ENCODE peak calls at places on chromosomes 16 and 17, in ten cellular contexts. One of them, this sample, is unnamed.

GRCh38 chr17:43651621-43652480 is 9.9 kb downstream of the MEOX1 start:
- DNase-seq in astrocyte of the spinal cord: no peak
- DNase-seq in GM12864: no peak
- DNase-seq in activated CD4-positive, alpha-beta T cell treated with anti-CD3 and anti-CD28 coated beads for 48 hours: no peak
- DNase-seq in AG09319: no peak
- DNase-seq in type B pancreatic cell: no peak
- DNase-seq in Calu3: no peak
- DNase-seq in activated gamma-delta T cell treated with Interleukin-2 at 50 U/mL for 16 hours: no peak
- DNase-seq in G401: no peak
- DNase-seq in stimulated activated naive B cell treated with anti-CD40 and anti-IgM and Interleukin-4, amounts not matched to agents 10 μg/mL and 1 μg/mL and 100 μg/mL, for 72 hours: no peak
- DNase-seq in this sample: no peak

GRCh38 chr16:26709175-26709574 is 357.6 kb upstream of the C16orf82 start:
- DNase-seq in astrocyte of the spinal cord: no peak
- DNase-seq in GM12864: no peak
- DNase-seq in activated CD4-positive, alpha-beta T cell treated with anti-CD3 and anti-CD28 coated beads for 48 hours: no peak
- DNase-seq in AG09319: no peak
- DNase-seq in type B pancreatic cell: no peak
- DNase-seq in Calu3: no peak
- DNase-seq in activated gamma-delta T cell treated with Interleukin-2 at 50 U/mL for 16 hours: no peak
- DNase-seq in G401: no peak
- DNase-seq in stimulated activated naive B cell treated with anti-CD40 and anti-IgM and Interleukin-4, amounts not matched to agents 10 μg/mL and 1 μg/mL and 100 μg/mL, for 72 hours: no peak
- DNase-seq in this sample: no peak

GRCh38 chr17:82751571-82752370 is at the start of gene TBCD:
- DNase-seq in astrocyte of the spinal cord: peak; percentile 90
- DNase-seq in GM12864: peak; percentile 45
- DNase-seq in activated CD4-positive, alpha-beta T cell treated with anti-CD3 and anti-CD28 coated beads for 48 hours: peak; percentile 90
- DNase-seq in AG09319: peak; percentile 68
- DNase-seq in type B pancreatic cell: peak; percentile 94
- DNase-seq in Calu3: peak; percentile 85
- DNase-seq in activated gamma-delta T cell treated with Interleukin-2 at 50 U/mL for 16 hours: peak; percentile 86
- DNase-seq in G401: peak; percentile 88
- DNase-seq in stimulated activated naive B cell treated with anti-CD40 and anti-IgM and Interleukin-4, amounts not matched to agents 10 μg/mL and 1 μg/mL and 100 μg/mL, for 72 hours: peak; percentile 80
- DNase-seq in this sample: peak; percentile 88

GRCh38 chr17:62681061-62681938 is 53.8 kb downstream of the MRC2 start:
- DNase-seq in astrocyte of the spinal cord: no peak
- DNase-seq in GM12864: no peak
- DNase-seq in activated CD4-positive, alpha-beta T cell treated with anti-CD3 and anti-CD28 coated beads for 48 hours: no peak
- DNase-seq in AG09319: no peak
- DNase-seq in type B pancreatic cell: no peak
- DNase-seq in Calu3: no peak
- DNase-seq in activated gamma-delta T cell treated with Interleukin-2 at 50 U/mL for 16 hours: no peak
- DNase-seq in G401: no peak
- DNase-seq in stimulated activated naive B cell treated with anti-CD40 and anti-IgM and Interleukin-4, amounts not matched to agents 10 μg/mL and 1 μg/mL and 100 μg/mL, for 72 hours: no peak
- DNase-seq in this sample: no peak

GRCh38 chr17:40331743-40332641 is 23.0 kb downstream of the RARA start:
- DNase-seq in astrocyte of the spinal cord: peak; percentile 85
- DNase-seq in GM12864: no peak
- DNase-seq in activated CD4-positive, alpha-beta T cell treated with anti-CD3 and anti-CD28 coated beads for 48 hours: no peak
- DNase-seq in AG09319: peak; percentile 52
- DNase-seq in type B pancreatic cell: no peak
- DNase-seq in Calu3: peak; percentile 87
- DNase-seq in activated gamma-delta T cell treated with Interleukin-2 at 50 U/mL for 16 hours: no peak
- DNase-seq in G401: no peak
- DNase-seq in stimulated activated naive B cell treated with anti-CD40 and anti-IgM and Interleukin-4, amounts not matched to agents 10 μg/mL and 1 μg/mL and 100 μg/mL, for 72 hours: no peak
- DNase-seq in this sample: peak; percentile 96

GRCh38 chr16:81814751-81815428 is 35.8 kb downstream of the PLCG2 start:
- DNase-seq in astrocyte of the spinal cord: no peak
- DNase-seq in GM12864: no peak
- DNase-seq in activated CD4-positive, alpha-beta T cell treated with anti-CD3 and anti-CD28 coated beads for 48 hours: no peak
- DNase-seq in AG09319: no peak
- DNase-seq in type B pancreatic cell: no peak
- DNase-seq in Calu3: no peak
- DNase-seq in activated gamma-delta T cell treated with Interleukin-2 at 50 U/mL for 16 hours: no peak
- DNase-seq in G401: no peak
- DNase-seq in stimulated activated naive B cell treated with anti-CD40 and anti-IgM and Interleukin-4, amounts not matched to agents 10 μg/mL and 1 μg/mL and 100 μg/mL, for 72 hours: no peak
- DNase-seq in this sample: no peak

GRCh38 chr17:64348666-64349065 is 42.0 kb downstream of the PECAM1 start:
- DNase-seq in astrocyte of the spinal cord: no peak
- DNase-seq in GM12864: no peak
- DNase-seq in activated CD4-positive, alpha-beta T cell treated with anti-CD3 and anti-CD28 coated beads for 48 hours: no peak
- DNase-seq in AG09319: no peak
- DNase-seq in type B pancreatic cell: no peak
- DNase-seq in Calu3: no peak
- DNase-seq in activated gamma-delta T cell treated with Interleukin-2 at 50 U/mL for 16 hours: no peak
- DNase-seq in G401: no peak
- DNase-seq in stimulated activated naive B cell treated with anti-CD40 and anti-IgM and Interleukin-4, amounts not matched to agents 10 μg/mL and 1 μg/mL and 100 μg/mL, for 72 hours: no peak
- DNase-seq in this sample: no peak

GRCh38 chr16:89013692-89014455 is 36.9 kb upstream of the CBFA2T3 start:
- DNase-seq in astrocyte of the spinal cord: no peak
- DNase-seq in GM12864: no peak
- DNase-seq in activated CD4-positive, alpha-beta T cell treated with anti-CD3 and anti-CD28 coated beads for 48 hours: no peak
- DNase-seq in AG09319: no peak
- DNase-seq in type B pancreatic cell: no peak
- DNase-seq in Calu3: no peak
- DNase-seq in activated gamma-delta T cell treated with Interleukin-2 at 50 U/mL for 16 hours: no peak
- DNase-seq in G401: no peak
- DNase-seq in stimulated activated naive B cell treated with anti-CD40 and anti-IgM and Interleukin-4, amounts not matched to agents 10 μg/mL and 1 μg/mL and 100 μg/mL, for 72 hours: no peak
- DNase-seq in this sample: peak; percentile 62

GRCh38 chr17:40111221-40112128 is 10.3 kb upstream of the MSL1 start:
- DNase-seq in astrocyte of the spinal cord: peak; percentile 91
- DNase-seq in GM12864: peak; percentile 55
- DNase-seq in activated CD4-positive, alpha-beta T cell treated with anti-CD3 and anti-CD28 coated beads for 48 hours: peak; percentile 80
- DNase-seq in AG09319: peak; percentile 69
- DNase-seq in type B pancreatic cell: no peak
- DNase-seq in Calu3: peak; percentile 100
- DNase-seq in activated gamma-delta T cell treated with Interleukin-2 at 50 U/mL for 16 hours: peak; percentile 59
- DNase-seq in G401: peak; percentile 96
- DNase-seq in stimulated activated naive B cell treated with anti-CD40 and anti-IgM and Interleukin-4, amounts not matched to agents 10 μg/mL and 1 μg/mL and 100 μg/mL, for 72 hours: peak; percentile 55
- DNase-seq in this sample: no peak

GRCh38 chr16:57315401-57315800 is 30.9 kb upstream of the PLLP start:
- DNase-seq in astrocyte of the spinal cord: no peak
- DNase-seq in GM12864: no peak
- DNase-seq in activated CD4-positive, alpha-beta T cell treated with anti-CD3 and anti-CD28 coated beads for 48 hours: no peak
- DNase-seq in AG09319: no peak
- DNase-seq in type B pancreatic cell: peak; percentile 18
- DNase-seq in Calu3: no peak
- DNase-seq in activated gamma-delta T cell treated with Interleukin-2 at 50 U/mL for 16 hours: no peak
- DNase-seq in G401: no peak
- DNase-seq in stimulated activated naive B cell treated with anti-CD40 and anti-IgM and Interleukin-4, amounts not matched to agents 10 μg/mL and 1 μg/mL and 100 μg/mL, for 72 hours: no peak
- DNase-seq in this sample: no peak

GRCh38 chr17:31842416-31843381 is 16.3 kb downstream of the COPRS start:
- DNase-seq in astrocyte of the spinal cord: peak; percentile 75
- DNase-seq in GM12864: no peak
- DNase-seq in activated CD4-positive, alpha-beta T cell treated with anti-CD3 and anti-CD28 coated beads for 48 hours: peak; percentile 74
- DNase-seq in AG09319: peak; percentile 54
- DNase-seq in type B pancreatic cell: peak; percentile 81
- DNase-seq in Calu3: peak; percentile 72
- DNase-seq in activated gamma-delta T cell treated with Interleukin-2 at 50 U/mL for 16 hours: peak; percentile 59
- DNase-seq in G401: peak; percentile 91
- DNase-seq in stimulated activated naive B cell treated with anti-CD40 and anti-IgM and Interleukin-4, amounts not matched to agents 10 μg/mL and 1 μg/mL and 100 μg/mL, for 72 hours: peak; percentile 53
- DNase-seq in this sample: peak; percentile 71

GRCh38 chr17:37761065-37761464 is 16.2 kb upstream of the HNF1B start:
- DNase-seq in astrocyte of the spinal cord: no peak
- DNase-seq in GM12864: no peak
- DNase-seq in activated CD4-positive, alpha-beta T cell treated with anti-CD3 and anti-CD28 coated beads for 48 hours: no peak
- DNase-seq in AG09319: no peak
- DNase-seq in type B pancreatic cell: no peak
- DNase-seq in Calu3: no peak
- DNase-seq in activated gamma-delta T cell treated with Interleukin-2 at 50 U/mL for 16 hours: no peak
- DNase-seq in G401: no peak
- DNase-seq in stimulated activated naive B cell treated with anti-CD40 and anti-IgM and Interleukin-4, amounts not matched to agents 10 μg/mL and 1 μg/mL and 100 μg/mL, for 72 hours: peak; percentile 20
- DNase-seq in this sample: no peak

GRCh38 chr16:67028555-67029248 is at the start of gene CBFB:
- DNase-seq in astrocyte of the spinal cord: peak; percentile 91
- DNase-seq in GM12864: peak; percentile 81
- DNase-seq in activated CD4-positive, alpha-beta T cell treated with anti-CD3 and anti-CD28 coated beads for 48 hours: peak; percentile 94
- DNase-seq in AG09319: peak; percentile 85
- DNase-seq in type B pancreatic cell: peak; percentile 93
- DNase-seq in Calu3: peak; percentile 97
- DNase-seq in activated gamma-delta T cell treated with Interleukin-2 at 50 U/mL for 16 hours: peak; percentile 94
- DNase-seq in G401: peak; percentile 84
- DNase-seq in stimulated activated naive B cell treated with anti-CD40 and anti-IgM and Interleukin-4, amounts not matched to agents 10 μg/mL and 1 μg/mL and 100 μg/mL, for 72 hours: peak; percentile 88
- DNase-seq in this sample: peak; percentile 99

GRCh38 chr17:4950075-4950756 is 703 bp upstream of the ENO3 start:
- DNase-seq in astrocyte of the spinal cord: no peak
- DNase-seq in GM12864: no peak
- DNase-seq in activated CD4-positive, alpha-beta T cell treated with anti-CD3 and anti-CD28 coated beads for 48 hours: peak; percentile 60
- DNase-seq in AG09319: no peak
- DNase-seq in type B pancreatic cell: no peak
- DNase-seq in Calu3: peak; percentile 77
- DNase-seq in activated gamma-delta T cell treated with Interleukin-2 at 50 U/mL for 16 hours: no peak
- DNase-seq in G401: peak; percentile 25
- DNase-seq in stimulated activated naive B cell treated with anti-CD40 and anti-IgM and Interleukin-4, amounts not matched to agents 10 μg/mL and 1 μg/mL and 100 μg/mL, for 72 hours: no peak
- DNase-seq in this sample: peak; percentile 93

GRCh38 chr16:82772215-82772614 is 145.4 kb downstream of the CDH13 start:
- DNase-seq in astrocyte of the spinal cord: no peak
- DNase-seq in GM12864: no peak
- DNase-seq in activated CD4-positive, alpha-beta T cell treated with anti-CD3 and anti-CD28 coated beads for 48 hours: no peak
- DNase-seq in AG09319: no peak
- DNase-seq in type B pancreatic cell: no peak
- DNase-seq in Calu3: no peak
- DNase-seq in activated gamma-delta T cell treated with Interleukin-2 at 50 U/mL for 16 hours: no peak
- DNase-seq in G401: no peak
- DNase-seq in stimulated activated naive B cell treated with anti-CD40 and anti-IgM and Interleukin-4, amounts not matched to agents 10 μg/mL and 1 μg/mL and 100 μg/mL, for 72 hours: no peak
- DNase-seq in this sample: no peak

GRCh38 chr17:15261063-15261817 is 3.9 kb downstream of the PMP22 start:
- DNase-seq in astrocyte of the spinal cord: peak; percentile 61
- DNase-seq in GM12864: no peak
- DNase-seq in activated CD4-positive, alpha-beta T cell treated with anti-CD3 and anti-CD28 coated beads for 48 hours: peak; percentile 37
- DNase-seq in AG09319: no peak
- DNase-seq in type B pancreatic cell: peak; percentile 78
- DNase-seq in Calu3: peak; percentile 22
- DNase-seq in activated gamma-delta T cell treated with Interleukin-2 at 50 U/mL for 16 hours: no peak
- DNase-seq in G401: peak; percentile 27
- DNase-seq in stimulated activated naive B cell treated with anti-CD40 and anti-IgM and Interleukin-4, amounts not matched to agents 10 μg/mL and 1 μg/mL and 100 μg/mL, for 72 hours: no peak
- DNase-seq in this sample: no peak

GRCh38 chr16:279531-279930 is 860 bp upstream of the ARHGDIG start:
- DNase-seq in astrocyte of the spinal cord: no peak
- DNase-seq in GM12864: no peak
- DNase-seq in activated CD4-positive, alpha-beta T cell treated with anti-CD3 and anti-CD28 coated beads for 48 hours: no peak
- DNase-seq in AG09319: no peak
- DNase-seq in type B pancreatic cell: no peak
- DNase-seq in Calu3: no peak
- DNase-seq in activated gamma-delta T cell treated with Interleukin-2 at 50 U/mL for 16 hours: no peak
- DNase-seq in G401: no peak
- DNase-seq in stimulated activated naive B cell treated with anti-CD40 and anti-IgM and Interleukin-4, amounts not matched to agents 10 μg/mL and 1 μg/mL and 100 μg/mL, for 72 hours: no peak
- DNase-seq in this sample: no peak

GRCh38 chr17:43033947-43034622 is 9.1 kb downstream of the RND2 start:
- DNase-seq in astrocyte of the spinal cord: no peak
- DNase-seq in GM12864: no peak
- DNase-seq in activated CD4-positive, alpha-beta T cell treated with anti-CD3 and anti-CD28 coated beads for 48 hours: no peak
- DNase-seq in AG09319: no peak
- DNase-seq in type B pancreatic cell: no peak
- DNase-seq in Calu3: no peak
- DNase-seq in activated gamma-delta T cell treated with Interleukin-2 at 50 U/mL for 16 hours: no peak
- DNase-seq in G401: no peak
- DNase-seq in stimulated activated naive B cell treated with anti-CD40 and anti-IgM and Interleukin-4, amounts not matched to agents 10 μg/mL and 1 μg/mL and 100 μg/mL, for 72 hours: no peak
- DNase-seq in this sample: no peak

GRCh38 chr17:77884967-77885641 is 73.4 kb upstream of the TNRC6C start:
- DNase-seq in astrocyte of the spinal cord: no peak
- DNase-seq in GM12864: no peak
- DNase-seq in activated CD4-positive, alpha-beta T cell treated with anti-CD3 and anti-CD28 coated beads for 48 hours: no peak
- DNase-seq in AG09319: no peak
- DNase-seq in type B pancreatic cell: no peak
- DNase-seq in Calu3: no peak
- DNase-seq in activated gamma-delta T cell treated with Interleukin-2 at 50 U/mL for 16 hours: no peak
- DNase-seq in G401: peak; percentile 41
- DNase-seq in stimulated activated naive B cell treated with anti-CD40 and anti-IgM and Interleukin-4, amounts not matched to agents 10 μg/mL and 1 μg/mL and 100 μg/mL, for 72 hours: no peak
- DNase-seq in this sample: no peak

GRCh38 chr16:48562475-48562874 is 47.5 kb downstream of the N4BP1 start:
- DNase-seq in astrocyte of the spinal cord: no peak
- DNase-seq in GM12864: no peak
- DNase-seq in activated CD4-positive, alpha-beta T cell treated with anti-CD3 and anti-CD28 coated beads for 48 hours: no peak
- DNase-seq in AG09319: no peak
- DNase-seq in type B pancreatic cell: no peak
- DNase-seq in Calu3: no peak
- DNase-seq in activated gamma-delta T cell treated with Interleukin-2 at 50 U/mL for 16 hours: no peak
- DNase-seq in G401: no peak
- DNase-seq in stimulated activated naive B cell treated with anti-CD40 and anti-IgM and Interleukin-4, amounts not matched to agents 10 μg/mL and 1 μg/mL and 100 μg/mL, for 72 hours: no peak
- DNase-seq in this sample: no peak

GRCh38 chr17:17698869-17699351 is 17.7 kb downstream of the RAI1 start:
- DNase-seq in astrocyte of the spinal cord: no peak
- DNase-seq in GM12864: no peak
- DNase-seq in activated CD4-positive, alpha-beta T cell treated with anti-CD3 and anti-CD28 coated beads for 48 hours: no peak
- DNase-seq in AG09319: no peak
- DNase-seq in type B pancreatic cell: no peak
- DNase-seq in Calu3: no peak
- DNase-seq in activated gamma-delta T cell treated with Interleukin-2 at 50 U/mL for 16 hours: no peak
- DNase-seq in G401: no peak
- DNase-seq in stimulated activated naive B cell treated with anti-CD40 and anti-IgM and Interleukin-4, amounts not matched to agents 10 μg/mL and 1 μg/mL and 100 μg/mL, for 72 hours: no peak
- DNase-seq in this sample: no peak

GRCh38 chr17:41556931-41557330 is 14.9 kb downstream of the KRT9 start:
- DNase-seq in astrocyte of the spinal cord: no peak
- DNase-seq in GM12864: no peak
- DNase-seq in activated CD4-positive, alpha-beta T cell treated with anti-CD3 and anti-CD28 coated beads for 48 hours: no peak
- DNase-seq in AG09319: no peak
- DNase-seq in type B pancreatic cell: no peak
- DNase-seq in Calu3: no peak
- DNase-seq in activated gamma-delta T cell treated with Interleukin-2 at 50 U/mL for 16 hours: no peak
- DNase-seq in G401: no peak
- DNase-seq in stimulated activated naive B cell treated with anti-CD40 and anti-IgM and Interleukin-4, amounts not matched to agents 10 μg/mL and 1 μg/mL and 100 μg/mL, for 72 hours: no peak
- DNase-seq in this sample: no peak

GRCh38 chr16:67400901-67401300 is 7.6 kb upstream of the TPPP3 start:
- DNase-seq in astrocyte of the spinal cord: no peak
- DNase-seq in GM12864: no peak
- DNase-seq in activated CD4-positive, alpha-beta T cell treated with anti-CD3 and anti-CD28 coated beads for 48 hours: no peak
- DNase-seq in AG09319: no peak
- DNase-seq in type B pancreatic cell: no peak
- DNase-seq in Calu3: no peak
- DNase-seq in activated gamma-delta T cell treated with Interleukin-2 at 50 U/mL for 16 hours: no peak
- DNase-seq in G401: no peak
- DNase-seq in stimulated activated naive B cell treated with anti-CD40 and anti-IgM and Interleukin-4, amounts not matched to agents 10 μg/mL and 1 μg/mL and 100 μg/mL, for 72 hours: no peak
- DNase-seq in this sample: peak; percentile 52

GRCh38 chr17:68455756-68456528 is 1.4 kb downstream of the WIPI1 start:
- DNase-seq in astrocyte of the spinal cord: no peak
- DNase-seq in GM12864: no peak
- DNase-seq in activated CD4-positive, alpha-beta T cell treated with anti-CD3 and anti-CD28 coated beads for 48 hours: no peak
- DNase-seq in AG09319: peak; percentile 81
- DNase-seq in type B pancreatic cell: no peak
- DNase-seq in Calu3: peak; percentile 74
- DNase-seq in activated gamma-delta T cell treated with Interleukin-2 at 50 U/mL for 16 hours: no peak
- DNase-seq in G401: peak; percentile 70
- DNase-seq in stimulated activated naive B cell treated with anti-CD40 and anti-IgM and Interleukin-4, amounts not matched to agents 10 μg/mL and 1 μg/mL and 100 μg/mL, for 72 hours: no peak
- DNase-seq in this sample: peak; percentile 28

GRCh38 chr16:66656547-66656946 is 40.0 kb downstream of the CMTM4 start:
- DNase-seq in astrocyte of the spinal cord: peak; percentile 20
- DNase-seq in GM12864: no peak
- DNase-seq in activated CD4-positive, alpha-beta T cell treated with anti-CD3 and anti-CD28 coated beads for 48 hours: no peak
- DNase-seq in AG09319: no peak
- DNase-seq in type B pancreatic cell: no peak
- DNase-seq in Calu3: no peak
- DNase-seq in activated gamma-delta T cell treated with Interleukin-2 at 50 U/mL for 16 hours: no peak
- DNase-seq in G401: no peak
- DNase-seq in stimulated activated naive B cell treated with anti-CD40 and anti-IgM and Interleukin-4, amounts not matched to agents 10 μg/mL and 1 μg/mL and 100 μg/mL, for 72 hours: no peak
- DNase-seq in this sample: no peak

GRCh38 chr17:37107406-37108083 is 158.8 kb downstream of the AATF start:
- DNase-seq in astrocyte of the spinal cord: peak; percentile 50
- DNase-seq in GM12864: no peak
- DNase-seq in activated CD4-positive, alpha-beta T cell treated with anti-CD3 and anti-CD28 coated beads for 48 hours: no peak
- DNase-seq in AG09319: no peak
- DNase-seq in type B pancreatic cell: no peak
- DNase-seq in Calu3: no peak
- DNase-seq in activated gamma-delta T cell treated with Interleukin-2 at 50 U/mL for 16 hours: no peak
- DNase-seq in G401: peak; percentile 92
- DNase-seq in stimulated activated naive B cell treated with anti-CD40 and anti-IgM and Interleukin-4, amounts not matched to agents 10 μg/mL and 1 μg/mL and 100 μg/mL, for 72 hours: no peak
- DNase-seq in this sample: peak; percentile 76

GRCh38 chr17:81241648-81242420 is 2.7 kb downstream of the NDUFAF8 start:
- DNase-seq in astrocyte of the spinal cord: peak; percentile 30
- DNase-seq in GM12864: no peak
- DNase-seq in activated CD4-positive, alpha-beta T cell treated with anti-CD3 and anti-CD28 coated beads for 48 hours: peak; percentile 79
- DNase-seq in AG09319: no peak
- DNase-seq in type B pancreatic cell: no peak
- DNase-seq in Calu3: peak; percentile 72
- DNase-seq in activated gamma-delta T cell treated with Interleukin-2 at 50 U/mL for 16 hours: peak; percentile 53
- DNase-seq in G401: peak; percentile 40
- DNase-seq in stimulated activated naive B cell treated with anti-CD40 and anti-IgM and Interleukin-4, amounts not matched to agents 10 μg/mL and 1 μg/mL and 100 μg/mL, for 72 hours: peak; percentile 51
- DNase-seq in this sample: peak; percentile 65

GRCh38 chr16:50114357-50115129 is 38.6 kb upstream of the TENT4B start:
- DNase-seq in astrocyte of the spinal cord: no peak
- DNase-seq in GM12864: no peak
- DNase-seq in activated CD4-positive, alpha-beta T cell treated with anti-CD3 and anti-CD28 coated beads for 48 hours: no peak
- DNase-seq in AG09319: no peak
- DNase-seq in type B pancreatic cell: no peak
- DNase-seq in Calu3: no peak
- DNase-seq in activated gamma-delta T cell treated with Interleukin-2 at 50 U/mL for 16 hours: no peak
- DNase-seq in G401: no peak
- DNase-seq in stimulated activated naive B cell treated with anti-CD40 and anti-IgM and Interleukin-4, amounts not matched to agents 10 μg/mL and 1 μg/mL and 100 μg/mL, for 72 hours: no peak
- DNase-seq in this sample: no peak